ENCODE peak calls at places on chromosome 13, in five cellular contexts. One of them, this sample, is unnamed.

GRCh38 chr13:28505543-28506135 is 10.7 kb upstream of the FLT1 start:
- DNase-seq in uterus: no peak
- DNase-seq in HepG2: no peak
- DNase-seq in A549: no peak
- DNase-seq in right lobe of liver: no peak
- DNase-seq in this sample: no peak

GRCh38 chr13:91699863-91700262 is 301.4 kb downstream of the GPC5 start:
- DNase-seq in HepG2: no peak
- DNase-seq in uterus: no peak
- DNase-seq in right lobe of liver: no peak
- DNase-seq in A549: no peak
- DNase-seq in this sample: no peak

GRCh38 chr13:37070145-37070695 is 10.7 kb upstream of the SUPT20H start:
- DNase-seq in HepG2: no peak
- DNase-seq in right lobe of liver: no peak
- DNase-seq in uterus: no peak
- DNase-seq in A549: no peak
- DNase-seq in this sample: no peak

GRCh38 chr13:29753593-29754485 is 96.6 kb downstream of the UBL3 start:
- DNase-seq in A549: no peak
- DNase-seq in uterus: no peak
- DNase-seq in right lobe of liver: no peak
- DNase-seq in HepG2: no peak
- DNase-seq in this sample: no peak

GRCh38 chr13:34257980-34258379 is 440.0 kb downstream of the RFC3 start:
- DNase-seq in HepG2: no peak
- DNase-seq in uterus: no peak
- DNase-seq in right lobe of liver: no peak
- DNase-seq in A549: no peak
- DNase-seq in this sample: no peak

GRCh38 chr13:89969996-89970709 is 1377.3 kb upstream of the MIR17HG start:
- DNase-seq in uterus: no peak
- DNase-seq in HepG2: no peak
- DNase-seq in A549: no peak
- DNase-seq in right lobe of liver: no peak
- DNase-seq in this sample: no peak

GRCh38 chr13:27131202-27131623 is 40.4 kb downstream of the USP12 start:
- DNase-seq in right lobe of liver: no peak
- DNase-seq in A549: peak; percentile 4
- DNase-seq in uterus: no peak
- DNase-seq in HepG2: no peak
- DNase-seq in this sample: no peak

GRCh38 chr13:114124921-114125320 is 7.5 kb downstream of the RASA3 start:
- DNase-seq in HepG2: no peak
- DNase-seq in uterus: no peak
- DNase-seq in right lobe of liver: no peak
- DNase-seq in A549: no peak
- DNase-seq in this sample: no peak

GRCh38 chr13:108034909-108035308 is 180.4 kb downstream of the LIG4 start:
- DNase-seq in right lobe of liver: no peak
- DNase-seq in A549: no peak
- DNase-seq in uterus: no peak
- DNase-seq in HepG2: no peak
- DNase-seq in this sample: no peak

DNA sequence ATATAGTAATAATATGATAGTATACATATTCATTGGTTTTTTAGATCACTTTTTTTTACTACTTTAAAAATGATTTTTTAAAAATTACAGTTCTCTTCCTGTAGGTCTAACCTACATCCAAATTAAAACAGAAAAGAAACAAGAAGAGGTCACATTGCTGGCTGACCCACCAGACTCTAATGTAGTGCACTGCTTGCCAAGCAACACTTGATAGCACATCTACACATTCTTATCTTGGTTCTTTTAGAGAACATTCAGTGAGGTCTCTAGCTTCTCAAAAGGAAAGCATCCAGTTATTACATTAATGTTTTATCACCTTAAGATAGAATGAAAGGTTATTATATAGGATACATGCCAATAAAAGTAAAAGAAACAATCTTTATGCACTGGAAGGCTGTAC is 35.6 kb downstream of the NDFIP2 start:
- DNase-seq in HepG2: no peak
- DNase-seq in right lobe of liver: no peak
- DNase-seq in uterus: no peak
- DNase-seq in A549: no peak
- DNase-seq in this sample: no peak
- TF ChIP-seq POLR2A in HepG2: no peak
- TF ChIP-seq POLR2A in right lobe of liver: no peak
- TF ChIP-seq POLR2A in uterus: no peak
- TF ChIP-seq POLR2A in A549: no peak
- TF ChIP-seq POLR2A in this sample: no peak

DNA sequence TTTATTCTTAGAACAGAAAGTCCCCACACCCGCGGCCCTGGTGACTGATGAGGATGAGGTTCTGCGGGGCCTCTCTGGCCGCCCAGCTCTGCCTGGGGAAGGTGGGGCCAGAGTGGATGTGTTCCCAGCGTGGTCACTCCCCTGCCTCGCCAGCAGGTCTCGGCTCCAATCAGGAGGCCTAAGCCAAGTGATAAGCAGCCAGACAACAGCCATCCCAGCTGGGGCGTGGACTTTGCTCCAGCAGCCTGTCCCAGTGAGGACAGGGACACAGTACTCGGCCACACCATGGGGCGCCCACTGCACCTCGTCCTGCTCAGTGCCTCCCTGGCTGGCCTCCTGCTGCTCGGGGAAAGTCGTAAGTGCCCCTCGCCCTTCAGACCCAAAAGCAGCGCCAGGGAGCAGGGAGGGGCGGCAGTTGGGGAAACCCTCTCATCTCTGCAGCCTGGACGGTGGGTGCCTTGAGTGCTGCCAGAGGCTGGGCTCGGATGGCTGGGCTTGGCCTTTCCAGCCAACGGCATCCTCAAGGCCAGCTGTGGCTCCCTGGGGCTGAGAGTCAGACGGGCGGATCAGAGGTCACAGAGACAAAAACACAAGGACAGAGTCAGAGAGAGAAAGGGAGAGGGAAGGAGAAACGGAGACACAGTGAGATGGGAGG is at the start of gene F10:
- DNase-seq in HepG2: peak; percentile 95
- DNase-seq in A549: peak; percentile 17
- DNase-seq in right lobe of liver: peak; percentile 96
- DNase-seq in uterus: peak; percentile 62
- DNase-seq in this sample: peak; percentile 83
- TF ChIP-seq POLR2A in HepG2: peak; percentile 92
- TF ChIP-seq POLR2A in A549: no peak
- TF ChIP-seq POLR2A in right lobe of liver: peak; percentile 88
- TF ChIP-seq POLR2A in uterus: peak; percentile 35
- TF ChIP-seq POLR2A in this sample: no peak

GRCh38 chr13:40385858-40386180 is 280.6 kb downstream of the FOXO1 start:
- DNase-seq in right lobe of liver: no peak
- DNase-seq in uterus: no peak
- DNase-seq in A549: no peak
- DNase-seq in HepG2: no peak
- DNase-seq in this sample: no peak
- TF ChIP-seq POLR2A in right lobe of liver: no peak
- TF ChIP-seq POLR2A in uterus: no peak
- TF ChIP-seq POLR2A in A549: no peak
- TF ChIP-seq POLR2A in HepG2: no peak
- TF ChIP-seq POLR2A in this sample: no peak

DNA sequence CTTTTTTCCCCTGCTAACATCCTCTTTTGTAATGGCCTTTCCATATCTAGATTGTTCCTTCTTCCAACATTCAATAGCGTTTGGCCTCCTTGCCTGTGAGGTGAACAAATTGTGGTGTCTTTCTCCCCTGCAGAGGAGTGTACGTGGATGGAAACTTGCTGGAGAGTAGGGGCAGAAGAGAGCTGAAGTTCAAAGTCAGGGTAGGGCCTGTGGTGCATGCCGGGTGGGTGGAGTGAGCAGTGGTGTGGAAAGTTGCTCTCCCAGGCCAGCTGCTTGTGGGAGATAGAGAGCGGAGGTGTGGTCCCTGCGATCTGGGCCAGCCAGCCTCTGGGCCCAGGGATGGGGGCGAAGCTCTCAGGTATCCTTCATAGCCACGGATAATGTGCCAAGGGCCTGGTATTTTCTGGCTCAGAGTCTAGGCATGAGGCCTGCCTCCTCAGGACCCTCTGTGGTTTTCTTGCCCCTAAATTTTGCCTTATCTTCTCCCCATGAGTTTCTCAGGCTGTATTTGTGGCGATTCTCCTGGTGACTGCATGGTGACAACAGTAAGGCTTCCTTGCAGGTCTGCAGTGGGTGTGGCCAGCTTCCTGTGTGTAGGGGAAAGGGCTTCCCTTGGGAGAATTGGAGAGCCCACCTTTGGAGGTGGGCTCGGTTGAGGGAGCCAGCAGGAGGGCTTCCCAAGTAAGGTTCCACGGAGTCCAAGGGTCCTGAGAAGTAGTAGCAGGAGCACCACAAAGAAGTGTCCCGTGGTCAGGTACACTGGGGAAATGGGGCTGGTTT is 6.7 kb downstream of the RGCC start:
- DNase-seq in HepG2: no peak
- DNase-seq in A549: no peak
- DNase-seq in uterus: no peak
- DNase-seq in right lobe of liver: no peak
- DNase-seq in this sample: no peak
- TF ChIP-seq POLR2A in HepG2: no peak
- TF ChIP-seq POLR2A in A549: no peak
- TF ChIP-seq POLR2A in uterus: no peak
- TF ChIP-seq POLR2A in right lobe of liver: no peak
- TF ChIP-seq POLR2A in this sample: no peak

DNA sequence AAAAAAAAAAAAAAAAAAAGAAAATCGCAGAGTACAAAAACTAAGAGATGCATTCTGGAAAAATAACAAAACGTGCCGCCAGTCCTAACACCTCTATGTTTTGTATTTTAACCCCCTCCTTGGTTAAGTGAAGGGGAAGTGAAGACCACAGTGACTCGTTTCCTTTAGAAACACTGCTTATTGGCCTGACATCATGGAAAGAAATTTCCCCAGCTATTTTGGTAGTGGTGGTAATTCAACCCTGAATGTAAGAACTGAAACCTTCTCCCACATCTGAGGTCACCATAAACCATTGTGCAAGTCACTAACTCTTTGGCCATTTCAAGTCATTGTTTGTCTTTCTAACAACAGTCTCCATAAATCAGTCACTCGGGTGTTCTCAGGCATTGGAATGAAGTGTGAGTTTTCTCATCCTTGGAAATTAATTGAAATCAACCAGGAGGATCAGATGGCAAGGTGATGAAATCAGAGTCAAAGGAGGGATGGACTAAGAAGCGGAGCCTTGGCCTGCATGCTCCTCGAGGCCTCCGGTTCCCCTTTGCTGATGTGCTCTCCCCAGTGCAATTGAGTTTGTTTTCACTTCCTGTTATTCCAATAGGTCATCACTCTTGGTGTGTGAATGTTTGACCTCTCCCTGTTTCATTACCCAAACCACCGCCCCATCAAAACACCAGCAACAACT is 443.9 kb downstream of the FGF9 start:
- DNase-seq in right lobe of liver: no peak
- DNase-seq in uterus: no peak
- DNase-seq in A549: no peak
- DNase-seq in HepG2: no peak
- DNase-seq in this sample: no peak
- TF ChIP-seq POLR2A in right lobe of liver: no peak
- TF ChIP-seq POLR2A in uterus: no peak
- TF ChIP-seq POLR2A in A549: no peak
- TF ChIP-seq POLR2A in HepG2: no peak
- TF ChIP-seq POLR2A in this sample: no peak